ENCODE peak calls at places on chromosomes 1 and 21, in eight cellular contexts. S is bronchial epithelial cell, I is adipocyte, M is left ventricle myocardium inferior, H is cardiac fibroblast, W is tibial nerve, N is thoracic aorta, K is fibroblast of mammary gland. U is an unnamed sample.

GRCh38 chr1:2921970-2922686 is 99.1 kb upstream of the ACTRT2 start:
- DNase-seq in M (no peak), N (no peak), K (no peak), H (no peak), I (no peak), S (no peak), W (peak; percentile 10), U (no peak)

GRCh38 chr1:74780600-74780999 is 47.6 kb downstream of the TYW3 start:
- DNase-seq in K (no peak), H (no peak), S (no peak), M (no peak), N (no peak), W (no peak), I (no peak), U (no peak)

GRCh38 chr1:52404975-52405338 is 555 bp downstream of the PRPF38A start:
- DNase-seq in N (no peak), H (no peak), K (no peak), I (no peak), W (no peak), S (no peak), M (no peak), U (no peak)

GRCh38 chr1:71463144-71463543 is 382.3 kb upstream of the ZRANB2 start:
- DNase-seq in H (peak; percentile 63), I (no peak), K (peak; percentile 61), W (no peak), M (no peak), N (no peak), S (no peak), U (peak; percentile 53)

GRCh38 chr1:98557808-98558390 is 103.6 kb upstream of the SNX7 start:
- DNase-seq in N (no peak), W (no peak), H (peak; percentile 10), K (no peak), M (no peak), S (no peak), I (no peak), U (peak; percentile 7)

GRCh38 chr1:201624741-201625646 is 86.1 kb downstream of the NAV1 start:
- DNase-seq in N (no peak), H (peak; percentile 94), K (peak; percentile 99), S (no peak), W (peak; percentile 42), M (no peak), I (peak; percentile 94), U (peak; percentile 94)

GRCh38 chr1:47522890-47523811 is 85.3 kb downstream of the FOXD2 start:
- DNase-seq in I (no peak), S (no peak), H (no peak), W (no peak), N (no peak), K (no peak), M (no peak), U (no peak)

GRCh38 chr1:109163549-109163948 is 49.6 kb downstream of the ELAPOR1 start:
- DNase-seq in W (no peak), N (no peak), M (no peak), I (no peak), S (no peak), H (no peak), K (no peak), U (no peak)

GRCh38 chr1:20645414-20645813 is 12.2 kb downstream of the PINK1 start:
- DNase-seq in S (no peak), W (no peak), I (no peak), H (no peak), K (no peak), M (no peak), N (no peak), U (no peak)

GRCh38 chr1:79842811-79843210 is 836.3 kb upstream of the ADGRL4 start:
- DNase-seq in I (no peak), S (no peak), H (no peak), K (no peak), W (no peak), M (no peak), N (no peak), U (no peak)

GRCh38 chr1:178849932-178850331 is 20.9 kb downstream of the ANGPTL1 start:
- DNase-seq in S (no peak), H (no peak), I (no peak), M (no peak), W (no peak), N (no peak), K (no peak), U (no peak)

GRCh38 chr1:55512467-55512866 is 297.3 kb upstream of the USP24 start:
- DNase-seq in H (no peak), M (no peak), W (no peak), S (no peak), I (no peak), N (no peak), K (no peak), U (no peak)

GRCh38 chr1:233253231-233254038 is 42.1 kb downstream of the PCNX2 start:
- DNase-seq in M (no peak), K (no peak), N (no peak), H (peak; percentile 31), W (no peak), S (no peak), I (no peak), U (no peak)

GRCh38 chr1:36436820-36437219 is 13.4 kb downstream of the OSCP1 start:
- DNase-seq in K (no peak), M (no peak), I (no peak), N (no peak), S (peak; percentile 97), H (no peak), W (no peak), U (no peak)

GRCh38 chr1:51264470-51264869 is 28.4 kb downstream of the RNF11 start:
- DNase-seq in S (peak; percentile 66), M (no peak), N (no peak), I (peak; percentile 86), K (peak; percentile 91), H (peak; percentile 89), W (no peak), U (peak; percentile 85)

GRCh38 chr1:43206721-43207228 is 34.6 kb downstream of the CFAP57 start:
- DNase-seq in K (peak; percentile 64), H (peak; percentile 96), I (peak; percentile 95), S (peak; percentile 90), M (peak; percentile 29), N (no peak), W (no peak), U (peak; percentile 97)

GRCh38 chr1:53411541-53412152 is 47.6 kb upstream of the DMRTB1 start:
- DNase-seq in H (no peak), M (no peak), S (no peak), I (no peak), K (no peak), W (no peak), N (no peak), U (no peak)

DNA sequence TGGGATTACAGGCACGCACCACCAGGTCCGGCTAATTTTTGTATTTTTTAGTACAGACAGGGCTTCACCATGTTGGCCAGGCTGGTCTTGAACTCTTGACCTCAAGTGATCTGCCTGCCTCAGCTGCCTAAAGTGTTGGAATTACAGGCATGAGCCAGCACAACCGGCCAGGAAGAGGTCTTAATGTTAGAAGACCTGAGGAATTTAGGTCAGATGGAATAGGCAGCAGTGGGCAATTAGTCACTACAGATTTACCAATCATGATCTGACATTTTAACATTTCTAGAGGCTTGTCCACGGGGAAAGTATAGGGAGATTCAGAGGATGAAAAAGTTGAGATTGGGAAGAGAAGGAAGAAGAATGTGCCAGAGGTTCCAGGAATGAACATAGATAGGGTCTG is 8.9 kb upstream of the APP start:
- DNase-seq in M (no peak), W (no peak), H (no peak), I (no peak), S (no peak), K (no peak), N (no peak), U (no peak)
- H3K4me3 ChIP-seq in M (no peak overlapping the region), W (no peak overlapping the region), H (no peak overlapping the region), I (no peak overlapping the region), S (no peak overlapping the region), K (no peak overlapping the region), N (no peak overlapping the region), U (no peak overlapping the region)

GRCh38 chr1:101130673-101131072 is 105.1 kb upstream of the DPH5 start:
- DNase-seq in H (no peak), W (no peak), K (peak; percentile 8), N (no peak), I (no peak), S (peak; percentile 45), M (no peak), U (peak; percentile 36)
- H3K4me3 ChIP-seq in H (no peak overlapping the region), W (no peak overlapping the region), K (no peak overlapping the region), N (no peak overlapping the region), I (no peak overlapping the region), S (no peak overlapping the region), M (no peak overlapping the region), U (no peak overlapping the region)

GRCh38 chr1:110606784-110607662 is 865 bp upstream of the KCNA2 start:
- DNase-seq in S (no peak), K (no peak), H (no peak), I (peak; percentile 27), N (no peak), W (no peak), M (peak; percentile 15), U (no peak)

GRCh38 chr1:110605901-110606783 is at the start of gene KCNA2:
- DNase-seq in W (no peak), H (peak; percentile 9), I (peak; percentile 58), K (no peak), M (peak; percentile 53), N (no peak), S (peak; percentile 8), U (no peak)

GRCh38 chr1:110605446-110605845 is 712 bp downstream of the KCNA2 start:
- DNase-seq in W (no peak), M (no peak), S (no peak), I (no peak), K (no peak), H (no peak), N (no peak), U (no peak)

GRCh38 chr1:110608247-110608646 is 2.1 kb upstream of the KCNA2 start:
- DNase-seq in M (no peak), K (no peak), W (no peak), S (no peak), H (no peak), I (no peak), N (no peak), U (no peak)

GRCh38 chr1:110607663-110608230 is 1.6 kb upstream of the KCNA2 start:
- DNase-seq in W (no peak), M (no peak), S (no peak), H (no peak), K (no peak), I (no peak), N (no peak), U (no peak)
- H3K4me3 ChIP-seq in W (peak overlapping the region; percentile 58), M (peak overlapping the region; percentile 74), S (no peak overlapping the region), H (no peak overlapping the region), K (no peak overlapping the region), I (no peak overlapping the region), N (peak overlapping the region; percentile 84), U (no peak overlapping the region)

DNA sequence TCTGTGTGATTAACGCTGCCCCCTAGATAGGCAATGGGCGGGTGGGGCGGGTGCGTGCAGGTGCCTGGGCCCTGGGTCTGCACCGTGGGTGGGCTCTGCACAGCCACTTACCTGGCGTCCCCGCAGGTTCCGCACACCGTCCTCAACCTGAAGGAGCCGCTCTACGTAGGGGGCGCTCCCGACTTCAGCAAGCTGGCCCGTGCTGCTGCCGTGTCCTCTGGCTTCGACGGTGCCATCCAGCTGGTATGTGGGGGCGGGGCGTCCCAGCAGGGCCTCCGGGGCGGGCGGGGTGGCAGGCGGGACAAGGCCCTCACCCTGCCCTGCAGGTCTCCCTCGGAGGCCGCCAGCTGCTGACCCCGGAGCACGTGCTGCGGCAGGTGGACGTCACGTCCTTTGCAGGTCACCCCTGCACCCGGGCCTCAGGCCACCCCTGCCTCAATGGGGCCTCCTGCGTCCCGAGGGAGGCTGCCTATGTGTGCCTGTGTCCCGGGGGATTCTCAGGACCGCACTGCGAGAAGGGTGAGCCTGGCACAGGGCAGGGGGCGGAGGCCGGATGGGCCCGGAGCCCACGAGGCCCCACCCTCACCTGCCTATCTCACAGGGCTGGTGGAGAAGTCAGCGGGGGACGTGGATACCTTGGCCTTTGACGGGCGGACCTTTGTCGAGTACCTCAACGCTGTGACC is 22.8 kb downstream of the RNF223 start:
- DNase-seq in H (no peak), M (no peak), K (no peak), W (no peak), I (no peak), S (no peak), N (no peak), U (no peak)
- H3K4me3 ChIP-seq in H (no peak overlapping the region), M (peak overlapping the region; percentile 45), K (no peak overlapping the region), W (no peak overlapping the region), I (no peak overlapping the region), S (no peak overlapping the region), N (no peak overlapping the region), U (no peak overlapping the region)